ENCODE peak calls at places on chromosomes 13 and 19, in seven cellular contexts. G is AG08395; L is heart left ventricle; N is effector CD4-positive, alpha-beta T cell; F is AG04450; U is HEK293T; Z is GM04504. D is an unnamed sample.

GRCh38 chr13:35855531-35856019 is 275.6 kb downstream of the DCLK1 start:
- DNase-seq in Z (peak), U (peak), N (no peak), G (peak), L (no peak), F (no peak), D (no peak)

GRCh38 chr13:109569938-109570711 is 216.3 kb downstream of the IRS2 start:
- DNase-seq in G (no peak), Z (no peak), L (no peak), F (no peak), U (no peak), N (no peak), D (no peak)

GRCh38 chr13:21443171-21443570 is 15.9 kb downstream of the ZDHHC20 start:
- DNase-seq in L (no peak), G (no peak), Z (no peak), U (no peak), F (no peak), N (no peak), D (no peak)

GRCh38 chr13:99972190-99972731 is 694 bp upstream of the ZIC5 start:
- DNase-seq in F (no peak), G (no peak), U (no peak), N (no peak), L (no peak), Z (no peak), D (no peak)

GRCh38 chr13:66933994-66934393 is 296.1 kb downstream of the PCDH9 start:
- DNase-seq in G (peak), U (no peak), L (no peak), N (no peak), F (peak), Z (no peak), D (peak)

GRCh38 chr13:76884167-76884566 is 2.0 kb downstream of the KCTD12 start:
- DNase-seq in U (peak), L (peak), Z (no peak), F (no peak), N (no peak), G (no peak), D (peak)

GRCh38 chr19:57477191-57478008 is at the start of gene ZNF772:
- DNase-seq in G (peak), L (peak), F (peak), N (peak), U (peak), Z (peak), D (peak)

GRCh38 chr13:21670883-21671792 is at the start of gene FGF9:
- DNase-seq in G (peak), N (peak), U (peak), L (peak), F (no peak), Z (no peak), D (peak)

GRCh38 chr19:13260883-13261653 is 110.9 kb downstream of the IER2 start:
- DNase-seq in N (no peak), Z (peak), L (no peak), F (peak), G (peak), U (no peak), D (peak)

GRCh38 chr19:14494910-14495677 is 833 bp downstream of the GIPC1 start:
- DNase-seq in L (no peak), N (no peak), F (no peak), U (no peak), G (peak), Z (no peak), D (no peak)

GRCh38 chr19:46144756-46145155 is 3.3 kb upstream of the IGFL2 start:
- DNase-seq in Z (no peak), U (no peak), F (no peak), N (no peak), G (no peak), L (no peak), D (no peak)

GRCh38 chr13:80339841-80340642 is 884 bp downstream of the SPRY2 start:
- DNase-seq in N (no peak), U (peak), F (no peak), Z (no peak), G (peak), L (peak), D (peak)

GRCh38 chr19:38209671-38210457 is 14.2 kb downstream of the DPF1 start:
- DNase-seq in Z (no peak), U (no peak), F (no peak), N (no peak), G (peak), L (peak), D (no peak)

GRCh38 chr19:11324079-11324661 is 15.3 kb downstream of the RAB3D start:
- DNase-seq in F (peak), N (no peak), Z (peak), G (peak), L (peak), U (peak), D (peak)

GRCh38 chr13:94292323-94292640 is 187.2 kb downstream of the DCT start:
- DNase-seq in Z (no peak), N (no peak), F (no peak), U (no peak), L (no peak), G (no peak), D (no peak)